ENCODE peak calls at places on chromosomes 2 and 18, in ten cellular contexts. W is fibroblast of lung; L is PC-3; T is CD4-positive, CD25-positive, alpha-beta regulatory T cell; F is ascending aorta; A is effector memory CD4-positive, alpha-beta T cell; D is GM23248; P is GM23338; K is hepatocyte; E is GM12878. I is an unnamed sample. For H3K4me1, the result is how much of the 10 kb centered on the place peaks cover.

GRCh38 chr18:44031063-44031462 is 649.6 kb upstream of the SETBP1 start:
- DNase-seq in F (no peak), T (no peak), E (no peak), P (no peak), W (no peak), K (no peak), A (no peak), D (no peak), L (no peak), I (no peak)

GRCh38 chr2:119820275-119820674 is 60.6 kb downstream of the PTPN4 start:
- DNase-seq in W (peak), K (peak), E (no peak), T (no peak), A (no peak), F (no peak), L (peak), D (peak), P (no peak), I (no peak)

GRCh38 chr2:14420851-14421250 is 211.7 kb upstream of the LRATD1 start:
- DNase-seq in A (no peak), W (peak), K (no peak), L (peak), D (peak), F (no peak), E (no peak), P (no peak), T (no peak), I (no peak)

GRCh38 chr2:198857246-198857645 is 600.5 kb downstream of the SATB2 start:
- DNase-seq in K (no peak), A (no peak), E (no peak), F (no peak), W (no peak), T (no peak), P (no peak), L (no peak), D (no peak), I (no peak)

GRCh38 chr18:13269599-13270011 is 51.0 kb downstream of the LDLRAD4 start:
- DNase-seq in P (no peak), A (no peak), L (no peak), T (no peak), E (no peak), K (peak), W (peak), D (peak), F (no peak), I (no peak)

GRCh38 chr2:138720035-138720589 is 60.1 kb downstream of the NXPH2 start:
- DNase-seq in D (no peak), W (no peak), P (no peak), E (no peak), K (peak), F (no peak), A (no peak), L (peak), T (no peak), I (no peak)

GRCh38 chr2:128324008-128324896 is 5.6 kb upstream of the HS6ST1 start:
- DNase-seq in L (no peak), T (no peak), W (no peak), A (no peak), K (no peak), D (no peak), F (peak), P (no peak), E (no peak), I (no peak)

GRCh38 chr2:224956706-224957105 is 85.6 kb downstream of the DOCK10 start:
- DNase-seq in D (no peak), P (no peak), E (no peak), L (no peak), T (no peak), K (no peak), W (peak), A (no peak), F (no peak), I (no peak)

GRCh38 chr2:226423498-226423960 is 376.1 kb downstream of the IRS1 start:
- DNase-seq in F (no peak), L (peak), D (peak), T (peak), W (peak), P (no peak), K (no peak), A (peak), E (no peak), I (no peak)

GRCh38 chr2:221969087-221969829 is 329.5 kb downstream of the PAX3 start:
- DNase-seq in D (peak), P (peak), A (no peak), L (peak), E (no peak), K (peak), F (no peak), W (peak), T (no peak), I (no peak)

GRCh38 chr2:132849118-132849517 is 179.1 kb upstream of the LYPD1 start:
- DNase-seq in K (no peak), F (no peak), D (peak), T (no peak), P (no peak), A (no peak), W (peak), L (peak), E (no peak), I (no peak)

GRCh38 chr2:48268671-48269070 is 261.3 kb upstream of the STON1 start:
- DNase-seq in L (no peak), D (no peak), P (no peak), E (no peak), T (no peak), F (no peak), K (no peak), W (no peak), A (no peak), I (no peak)

GRCh38 chr2:42047488-42048317 is at the start of gene PKDCC:
- DNase-seq in W (peak), P (peak), E (no peak), L (peak), D (peak), F (peak), K (peak), T (no peak), A (peak), I (peak)

GRCh38 chr2:220310326-220310936 is 683.0 kb downstream of the SLC4A3 start:
- DNase-seq in P (no peak), D (no peak), W (peak), K (no peak), E (no peak), A (no peak), F (no peak), L (no peak), T (no peak), I (no peak)

GRCh38 chr2:188291142-188291616 is 495 bp upstream of the GULP1 start:
- DNase-seq in T (no peak), E (no peak), L (peak), K (peak), D (peak), W (peak), A (no peak), P (no peak), F (no peak), I (no peak)

GRCh38 chr2:100819365-100820345 is at the start of gene NPAS2:
- DNase-seq in E (no peak), T (no peak), L (peak), K (peak), F (peak), A (no peak), W (peak), D (peak), P (peak), I (peak)

GRCh38 chr2:195106681-195107380 is 550.2 kb upstream of the SLC39A10 start:
- DNase-seq in E (no peak), K (no peak), D (no peak), A (no peak), P (no peak), L (no peak), F (no peak), T (no peak), W (no peak), I (no peak)

GRCh38 chr2:203341741-203342310 is 13.6 kb downstream of the ABI2 start:
- DNase-seq in A (no peak), K (no peak), D (peak), F (no peak), L (peak), W (peak), P (no peak), E (no peak), T (no peak), I (no peak)

GRCh38 chr2:37771600-37772088 is 100.2 kb upstream of the CDC42EP3 start:
- DNase-seq in W (peak), F (no peak), P (no peak), T (no peak), L (peak), A (no peak), D (peak), K (no peak), E (no peak), I (no peak)

GRCh38 chr2:5021148-5021547 is 671.0 kb upstream of the SOX11 start:
- DNase-seq in K (peak), T (no peak), A (no peak), E (no peak), P (no peak), F (no peak), W (no peak), D (no peak), L (peak), I (no peak)

GRCh38 chr18:38256366-38256765 is 690.8 kb upstream of the CELF4 start:
- DNase-seq in E (no peak), K (no peak), L (no peak), T (no peak), W (no peak), D (no peak), P (no peak), F (no peak), A (no peak), I (no peak)

GRCh38 chr18:501406-501714 is 859 bp upstream of the COLEC12 start:
- DNase-seq in T (no peak), D (no peak), E (no peak), L (no peak), K (no peak), F (no peak), A (no peak), P (peak), W (no peak), I (no peak)

GRCh38 chr2:217409939-217410820 is 550.3 kb upstream of the TNP1 start:
- DNase-seq in D (no peak), L (no peak), P (no peak), E (no peak), W (no peak), A (no peak), T (no peak), F (no peak), K (no peak), I (no peak)

GRCh38 chr2:8491296-8492048 is 190.4 kb upstream of the ID2 start:
- DNase-seq in W (no peak), P (no peak), T (no peak), E (no peak), A (no peak), L (no peak), D (peak), K (no peak), F (no peak), I (no peak)

GRCh38 chr2:68218343-68218901 is 33.9 kb downstream of the PPP3R1 start:
- DNase-seq in K (no peak), T (no peak), F (no peak), A (no peak), P (no peak), L (no peak), W (no peak), E (no peak), D (no peak), I (no peak)
- H3K4me1 ChIP-seq in K (under half), T (under half), F (under half), A (under half), P (under half), L (under half), W (under half), E (under half), D (under half), I (under half)

GRCh38 chr2:160220001-160220400 is 19.9 kb upstream of the ITGB6 start:
- DNase-seq in L (no peak), W (no peak), E (no peak), K (no peak), D (no peak), T (no peak), F (no peak), A (no peak), P (no peak), I (no peak)
- H3K4me1 ChIP-seq in L (half or more), W (under half), E (under half), K (under half), D (under half), T (under half), F (under half), A (under half), P (under half), I (under half)

DNA sequence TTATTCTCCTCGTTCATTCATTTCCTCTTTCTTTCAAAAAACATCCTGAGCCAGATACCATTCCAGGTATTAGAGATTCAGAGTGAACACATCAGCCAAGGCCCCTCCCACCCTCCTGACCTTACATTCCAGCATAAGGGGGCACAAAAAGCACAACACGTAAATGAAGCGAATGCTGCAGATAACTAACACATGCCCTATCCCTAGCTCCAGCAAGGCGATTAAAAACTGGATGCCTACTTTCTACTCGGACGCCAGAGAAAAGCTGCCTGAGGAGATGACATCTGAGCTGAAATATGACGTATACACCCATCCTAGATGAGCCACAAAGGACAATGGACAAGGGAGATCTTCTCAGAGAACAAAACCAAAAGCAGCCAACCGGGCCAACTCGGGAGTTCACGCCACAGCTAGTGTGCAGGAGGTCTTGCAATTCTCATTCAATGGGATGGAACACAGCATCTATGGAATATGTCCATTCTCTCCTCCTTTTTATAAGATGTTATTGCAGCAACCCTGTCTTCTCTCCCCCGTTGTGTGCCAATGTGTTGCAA is 33.5 kb downstream of the FEZ2 start:
- DNase-seq in E (no peak), T (no peak), D (no peak), W (no peak), K (no peak), A (no peak), F (no peak), P (no peak), L (no peak), I (no peak)
- H3K4me1 ChIP-seq in E (under half), T (under half), D (half or more), W (under half), K (under half), A (under half), F (under half), P (under half), L (half or more), I (under half)

GRCh38 chr18:54130177-54130576 is 94.3 kb downstream of the MBD2 start:
- DNase-seq in E (no peak), K (no peak), A (no peak), T (no peak), D (peak), W (no peak), F (no peak), P (no peak), L (no peak), I (no peak)
- H3K4me1 ChIP-seq in E (under half), K (under half), A (under half), T (under half), D (under half), W (under half), F (under half), P (under half), L (under half), I (under half)

DNA sequence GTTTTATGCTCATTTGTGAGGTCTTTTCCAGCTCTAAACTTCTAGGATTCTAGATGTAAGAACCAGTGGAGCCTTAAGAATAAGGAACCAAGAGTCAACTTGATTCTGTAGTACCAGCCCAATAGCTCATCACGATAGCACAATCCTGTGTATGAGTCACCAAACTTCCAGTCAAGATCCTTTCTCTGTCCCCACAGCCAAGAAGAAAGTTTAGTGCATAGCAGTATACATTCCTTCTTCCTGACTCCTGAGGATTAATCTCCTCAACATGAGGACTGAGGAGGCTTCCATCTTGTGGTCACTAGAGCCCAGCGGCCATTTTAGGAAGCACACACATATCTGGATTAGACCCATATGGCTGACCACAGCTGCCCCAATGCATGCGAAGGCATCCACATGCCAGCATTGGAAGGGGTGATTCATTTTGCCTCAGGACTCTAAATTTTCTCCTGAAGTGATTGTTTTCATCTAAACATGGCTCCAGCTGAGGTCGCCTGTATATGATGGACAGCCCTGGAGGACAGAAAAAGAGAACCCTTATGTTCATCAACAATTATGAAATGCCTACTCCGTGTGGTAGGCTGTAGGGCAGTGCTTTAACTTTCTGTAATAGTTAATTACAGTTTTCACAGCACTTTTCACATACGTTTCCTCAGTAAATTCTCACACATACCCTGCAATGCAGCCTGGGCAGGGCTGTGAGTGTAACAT is 53.5 kb downstream of the RASGRP3 start:
- DNase-seq in A (no peak), P (peak), W (peak), T (no peak), D (peak), L (peak), E (peak), K (peak), F (no peak), I (no peak)
- H3K4me1 ChIP-seq in A (under half), P (under half), W (under half), T (under half), D (under half), L (under half), E (under half), K (under half), F (under half), I (under half)

GRCh38 chr2:98465456-98466201 is 21.0 kb downstream of the INPP4A start:
- DNase-seq in P (no peak), W (peak), L (peak), F (peak), E (peak), K (peak), T (peak), D (peak), A (peak), I (peak)
- H3K4me1 ChIP-seq in P (under half), W (under half), L (under half), F (under half), E (half or more), K (under half), T (half or more), D (under half), A (half or more), I (under half)

DNA sequence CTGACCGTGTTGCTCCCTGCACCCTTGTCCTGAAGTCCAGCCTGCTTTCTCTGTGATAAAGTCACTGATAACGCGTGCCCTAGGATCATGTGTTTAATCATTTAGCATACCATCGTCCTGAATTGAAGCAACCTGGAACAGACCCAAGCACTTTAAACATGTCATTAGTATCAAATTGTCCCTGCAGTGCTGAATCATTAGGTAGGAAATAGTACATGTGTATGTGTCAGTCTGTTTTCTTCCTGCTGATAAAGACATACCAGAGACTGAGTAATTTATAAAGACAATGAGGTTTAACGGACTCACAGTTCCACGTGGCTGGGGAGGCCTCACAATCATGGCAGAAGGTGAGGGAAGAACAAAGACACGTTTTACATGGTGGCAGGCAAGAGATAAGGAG is 2.8 kb downstream of the ASB18 start:
- DNase-seq in D (no peak), A (no peak), P (no peak), E (no peak), L (peak), W (peak), F (no peak), T (no peak), K (no peak), I (no peak)
- H3K4me1 ChIP-seq in D (under half), A (under half), P (under half), E (under half), L (under half), W (under half), F (under half), T (under half), K (under half), I (under half)

GRCh38 chr2:145653553-145653952 is 1133.6 kb upstream of the ZEB2 start:
- DNase-seq in L (no peak), E (no peak), T (no peak), K (no peak), W (peak), P (no peak), F (no peak), D (peak), A (no peak), I (no peak)

GRCh38 chr2:145652546-145652945 is 1132.6 kb upstream of the ZEB2 start:
- DNase-seq in D (no peak), E (no peak), K (peak), L (no peak), T (no peak), W (no peak), A (no peak), F (no peak), P (no peak), I (no peak)

GRCh38 chr2:145654156-145654555 is 1134.2 kb upstream of the ZEB2 start:
- DNase-seq in T (no peak), E (no peak), D (no peak), W (no peak), P (no peak), L (no peak), K (no peak), F (no peak), A (no peak), I (no peak)

GRCh38 chr2:145652992-145653545 is 1133.2 kb upstream of the ZEB2 start:
- DNase-seq in K (peak), A (no peak), E (no peak), W (peak), F (no peak), L (peak), D (peak), P (no peak), T (no peak), I (no peak)

GRCh38 chr2:145652051-145652450 is 1132.1 kb upstream of the ZEB2 start:
- DNase-seq in W (no peak), T (no peak), A (no peak), P (no peak), L (no peak), F (no peak), E (no peak), D (no peak), K (no peak), I (no peak)
- H3K4me1 ChIP-seq in W (under half), T (under half), A (under half), P (under half), L (under half), F (under half), E (under half), D (under half), K (under half), I (under half)

I was measured in mucosa of descending colon.